ENCODE peak calls at places on chromosome 22, in four cellular contexts. M is ascending aorta, I is uterus, P is upper lobe of right lung. T is an unnamed sample.
A peak's percentile ranks its signal among the peaks of the same experiment; 100 is the strongest.

GRCh38 chr22:38135133-38135706 is 24.7 kb upstream of the BAIAP2L2 start:
- DNase-seq in M (no peak), I (no peak), P (peak; percentile 46), T (peak; percentile 94)

GRCh38 chr22:22681221-22681739 is 36.9 kb downstream of the GGTLC2 start:
- DNase-seq in M (no peak), I (no peak), P (no peak), T (no peak)

GRCh38 chr22:17726561-17727243 is 47.6 kb downstream of the BID start:
- DNase-seq in M (no peak), I (no peak), P (no peak), T (no peak)

GRCh38 chr22:39915295-39915726 is 14.4 kb downstream of the GRAP2 start:
- DNase-seq in M (no peak), I (no peak), P (no peak), T (no peak)

GRCh38 chr22:39478461-39478860 is 21.6 kb downstream of the MGAT3 start:
- DNase-seq in M (no peak), I (no peak), P (no peak), T (no peak)

GRCh38 chr22:32528316-32528715 is 53.7 kb downstream of the FBXO7 start:
- DNase-seq in M (no peak), I (no peak), P (no peak), T (no peak)

GRCh38 chr22:38016182-38017078 is 32.1 kb upstream of the SOX10 start:
- DNase-seq in M (no peak), I (no peak), P (no peak), T (peak; percentile 34)

GRCh38 chr22:29824677-29825076 is 13.4 kb downstream of the ASCC2 start:
- DNase-seq in M (no peak), I (no peak), P (no peak), T (no peak)

GRCh38 chr22:32823024-32823730 is 21.7 kb downstream of the TIMP3 start:
- DNase-seq in M (no peak), I (peak; percentile 43), P (no peak), T (peak; percentile 43)

GRCh38 chr22:17368727-17369552 is at the start of gene CECR2:
- DNase-seq in M (no peak), I (peak; percentile 51), P (peak; percentile 86), T (no peak)

GRCh38 chr22:23781533-23781932 is 5.2 kb upstream of the SMARCB1 start:
- DNase-seq in M (no peak), I (no peak), P (no peak), T (peak; percentile 66)

GRCh38 chr22:38618682-38619081 is 37.5 kb downstream of the FAM227A start:
- DNase-seq in M (no peak), I (no peak), P (no peak), T (peak; percentile 13)

GRCh38 chr22:49197986-49198704 is 629.5 kb downstream of the BRD1 start:
- DNase-seq in M (peak; percentile 33), I (peak; percentile 3), P (peak; percentile 44), T (no peak)

GRCh38 chr22:22684605-22685561 is 40.5 kb downstream of the GGTLC2 start:
- DNase-seq in M (peak; percentile 13), I (peak; percentile 23), P (no peak), T (no peak)

GRCh38 chr22:25623310-25623734 is 58.8 kb downstream of the GRK3 start:
- DNase-seq in M (no peak), I (no peak), P (no peak), T (no peak)

GRCh38 chr22:37484115-37485005 is 1.8 kb downstream of the MFNG start:
- DNase-seq in M (peak; percentile 82), I (peak; percentile 61), P (peak; percentile 91), T (no peak)

GRCh38 chr22:40498454-40499186 is 128.2 kb downstream of the SGSM3 start:
- DNase-seq in M (no peak), I (no peak), P (no peak), T (peak; percentile 100)

GRCh38 chr22:35313311-35314121 is 13.8 kb downstream of the TOM1 start:
- DNase-seq in M (peak; percentile 88), I (peak; percentile 48), P (peak; percentile 43), T (peak; percentile 77)

GRCh38 chr22:40226620-40227019 is 48.9 kb downstream of the TNRC6B start:
- DNase-seq in M (no peak), I (no peak), P (no peak), T (no peak)

GRCh38 chr22:49010901-49011300 is 816.8 kb downstream of the BRD1 start:
- DNase-seq in M (no peak), I (no peak), P (peak; percentile 43), T (no peak)

DNA sequence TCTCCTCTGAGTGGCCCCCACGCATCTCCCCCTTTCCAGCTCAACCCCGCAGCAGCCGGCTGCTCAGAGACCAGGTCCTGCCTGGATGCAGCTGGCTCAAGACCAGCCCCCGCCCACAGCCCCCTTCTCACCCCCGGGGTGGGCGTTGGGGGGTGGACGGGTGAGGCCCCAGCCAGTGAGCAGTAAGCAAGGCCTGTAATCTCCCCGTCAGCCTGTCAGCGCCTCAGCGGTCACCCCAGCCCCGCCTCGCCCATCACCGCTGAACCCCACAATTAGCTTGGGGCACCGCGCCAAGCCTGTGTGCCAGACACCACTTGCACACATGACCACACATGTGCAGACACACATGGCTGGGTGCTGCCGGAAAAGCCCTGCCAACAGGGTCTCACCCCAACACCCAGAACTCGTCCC is 5.9 kb downstream of the PLXNB2 start:
- DNase-seq in M (no peak), I (no peak), P (no peak), T (no peak)
- H3K4me3 ChIP-seq in M (peak overlapping the region; percentile 5), I (no peak overlapping the region), P (peak overlapping the region; percentile 21), T (peak overlapping the region; percentile 6)

GRCh38 chr22:43824724-43825485 is 12.8 kb upstream of the EFCAB6 start:
- DNase-seq in M (peak; percentile 38), I (no peak), P (peak; percentile 51), T (no peak)

GRCh38 chr22:43827926-43828710 is 16.0 kb upstream of the EFCAB6 start:
- DNase-seq in M (peak; percentile 51), I (no peak), P (no peak), T (no peak)

GRCh38 chr22:43825651-43826050 is 13.5 kb upstream of the EFCAB6 start:
- DNase-seq in M (no peak), I (no peak), P (no peak), T (no peak)

GRCh38 chr22:43827336-43827735 is 15.2 kb upstream of the EFCAB6 start:
- DNase-seq in M (no peak), I (no peak), P (no peak), T (no peak)

DNA sequence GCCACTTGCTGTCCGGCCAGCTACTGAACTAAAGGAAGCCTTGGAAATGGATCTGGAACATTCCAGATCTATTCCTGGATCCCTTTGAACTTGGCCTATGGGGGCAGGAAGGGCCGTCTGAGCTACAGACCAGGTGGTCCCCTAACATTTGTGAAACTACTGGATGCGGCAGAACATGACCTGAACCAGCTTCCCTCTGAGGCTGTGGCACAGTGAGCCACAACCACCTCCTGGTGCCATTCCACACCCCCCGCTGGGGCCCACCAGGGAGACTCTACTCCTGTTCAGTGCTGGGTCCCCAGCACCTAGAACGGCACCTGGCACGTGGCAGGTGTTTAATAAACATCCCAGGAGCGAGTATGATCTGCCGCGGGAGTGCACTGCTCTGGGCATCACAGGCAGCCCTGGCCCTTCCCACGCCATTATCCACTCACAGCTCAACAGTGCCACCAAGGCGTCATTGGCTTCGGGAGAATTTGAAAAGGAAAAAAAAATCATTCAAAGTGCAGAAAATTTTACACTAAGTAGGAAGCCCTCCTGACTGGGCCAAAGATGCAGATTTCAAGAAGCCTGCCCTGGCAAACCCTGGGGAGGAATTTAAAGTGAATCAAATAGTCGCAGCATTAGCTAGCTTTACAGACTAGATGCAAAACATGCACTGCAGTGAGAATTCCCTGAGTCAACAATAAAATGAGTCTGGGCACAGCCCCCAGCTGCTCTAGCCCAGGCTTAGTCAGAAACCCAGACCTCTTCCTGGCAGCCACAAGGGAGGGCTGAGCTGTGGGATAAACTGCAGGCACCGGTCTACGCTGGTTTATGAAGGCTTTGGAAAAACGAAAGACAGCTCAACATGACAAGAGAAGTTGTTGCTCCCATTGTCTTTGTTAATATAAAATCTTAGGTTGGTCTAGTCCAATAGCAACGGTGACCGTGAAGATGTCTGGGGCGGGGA is 14.3 kb upstream of the EFCAB6 start:
- DNase-seq in M (peak; percentile 64), I (no peak), P (peak; percentile 53), T (peak; percentile 75)
- TF ChIP-seq CTCF in M (no peak), I (no peak), P (peak; percentile 34), T (peak; percentile 49)

DNA sequence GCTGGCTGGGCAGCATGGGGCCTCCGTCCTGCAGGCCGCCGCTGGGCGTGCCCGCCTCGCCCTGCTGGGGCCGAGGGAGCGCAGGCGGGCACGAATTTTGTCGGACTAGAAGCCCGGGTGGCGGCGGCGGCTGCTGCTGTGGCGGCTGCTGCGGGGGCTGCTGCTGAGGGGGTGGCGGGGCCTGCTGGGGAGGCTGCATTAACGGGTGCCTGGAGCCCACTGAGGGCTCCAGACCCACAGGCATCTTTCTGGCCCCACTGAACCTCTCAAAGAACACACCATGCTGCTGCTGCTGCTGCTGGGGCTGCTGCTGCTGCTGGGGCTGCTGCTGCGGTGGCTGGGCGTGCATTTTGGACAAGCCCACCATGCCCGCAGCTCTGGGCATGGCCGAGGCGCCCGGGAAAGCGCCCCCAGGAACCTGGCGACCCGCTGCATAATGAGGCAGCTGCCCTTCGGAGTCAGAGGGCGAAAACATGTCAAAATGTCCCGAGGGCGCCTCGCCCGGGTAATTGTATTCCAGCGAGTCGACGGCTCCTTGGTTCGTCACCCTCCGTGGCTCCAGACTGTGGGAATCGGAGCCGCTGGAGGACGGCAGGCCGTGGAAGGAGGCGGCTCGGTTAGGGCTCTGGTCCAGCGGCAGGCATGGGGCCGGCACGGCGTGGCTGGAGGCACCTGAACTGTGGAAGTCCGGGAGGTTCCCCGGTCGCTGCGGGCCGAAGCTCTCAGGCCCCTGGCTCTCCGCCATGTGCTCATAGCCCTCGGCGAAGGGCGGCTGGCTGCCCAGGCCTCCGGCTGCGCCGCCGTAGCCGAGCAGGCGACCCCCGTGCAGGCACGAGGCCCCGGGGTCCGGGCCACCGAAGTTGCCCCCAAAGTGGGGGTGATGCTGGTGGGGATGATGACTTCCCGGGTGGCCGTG is 2.0 kb downstream of the MN1 start:
- DNase-seq in M (peak; percentile 70), I (peak; percentile 16), P (no peak), T (no peak)
- H3K27me3 ChIP-seq in M (no peaks in the 10 kb centered on the region), I (peaks cover 6% of the 10 kb centered on the region), P (peaks cover 27% of the 10 kb centered on the region), T (no peaks in the 10 kb centered on the region)

GRCh38 chr22:44005524-44005923 is 18.6 kb upstream of the PARVB start:
- DNase-seq in M (no peak), I (no peak), P (peak; percentile 1), T (no peak)
- H3K4me3 ChIP-seq in M (no peak overlapping the region), I (no peak overlapping the region), P (no peak overlapping the region), T (no peak overlapping the region)

GRCh38 chr22:47841166-47841565 is 1078.7 kb downstream of the TBC1D22A start:
- DNase-seq in M (no peak), I (no peak), P (no peak), T (no peak)

GRCh38 chr22:47835726-47836125 is 1073.3 kb downstream of the TBC1D22A start:
- DNase-seq in M (no peak), I (no peak), P (no peak), T (peak; percentile 74)

GRCh38 chr22:47836957-47837356 is 1074.5 kb downstream of the TBC1D22A start:
- DNase-seq in M (no peak), I (no peak), P (no peak), T (peak; percentile 35)

GRCh38 chr22:47839586-47840245 is 1077.3 kb downstream of the TBC1D22A start:
- DNase-seq in M (no peak), I (no peak), P (no peak), T (no peak)

GRCh38 chr22:47837703-47838102 is 1075.3 kb downstream of the TBC1D22A start:
- DNase-seq in M (no peak), I (no peak), P (no peak), T (peak; percentile 3)
- TF ChIP-seq CTCF in M (no peak), I (no peak), P (peak; percentile 28), T (no peak)

GRCh38 chr22:19769393-19769715 is 8.8 kb downstream of the TBX1 start:
- DNase-seq in M (no peak), I (no peak), P (no peak), T (no peak)
- H3K27me3 ChIP-seq in M (no peaks in the 10 kb centered on the region), I (peaks cover 7% of the 10 kb centered on the region), P (peaks cover 71% of the 10 kb centered on the region), T (no peaks in the 10 kb centered on the region)

T was measured in bronchial epithelial cell.